ENCODE peak calls at places on chromosomes 11 and 22, in ten cellular contexts. X is pancreas; A is H54; C is EH; L is AG09309; H is activated CD8-positive, alpha-beta memory T cell treated with anti-CD3 and anti-CD28 coated beads for 1 hour; E is MCF 10A; Y is AG08396; B is stimulated activated naive CD4-positive, alpha-beta T cell treated with Interleukin-2 at 50 U/mL for 16 hours; Z is nephron progenitor cell. W is an unnamed sample.

GRCh38 chr11:46338988-46339666 is 8.1 kb upstream of the DGKZ start:
- DNase-seq in X (peak), A (peak), C (peak), L (no peak), H (no peak), E (no peak), Y (no peak), B (no peak), Z (peak), W (no peak)

GRCh38 chr11:117535201-117535869 is 207.7 kb downstream of the CEP164 start:
- DNase-seq in X (peak), A (no peak), C (no peak), L (no peak), H (no peak), E (no peak), Y (no peak), B (no peak), Z (no peak), W (peak)

GRCh38 chr11:332651-333480 is 12.2 kb upstream of the IFITM3 start:
- DNase-seq in X (no peak), A (no peak), C (no peak), L (no peak), H (no peak), E (no peak), Y (no peak), B (no peak), Z (no peak), W (no peak)

GRCh38 chr11:72202571-72202970 is 10.6 kb downstream of the FOLR1 start:
- DNase-seq in X (no peak), A (no peak), C (no peak), L (no peak), H (no peak), E (no peak), Y (no peak), B (no peak), Z (no peak), W (no peak)

GRCh38 chr22:37752189-37753061 is 55.3 kb upstream of the GCAT start:
- DNase-seq in X (peak), A (peak), C (peak), L (peak), H (no peak), E (peak), Y (peak), B (no peak), Z (no peak), W (peak)

GRCh38 chr11:23078289-23078971 is 218.2 kb upstream of the CCDC179 start:
- DNase-seq in X (no peak), A (no peak), C (peak), L (no peak), H (no peak), E (no peak), Y (no peak), B (no peak), Z (no peak), W (no peak)

GRCh38 chr11:18010977-18011586 is 1.8 kb downstream of the SERGEF start:
- DNase-seq in X (no peak), A (no peak), C (no peak), L (no peak), H (no peak), E (no peak), Y (no peak), B (no peak), Z (no peak), W (no peak)

GRCh38 chr11:118623291-118623655 is 15.9 kb downstream of the PHLDB1 start:
- DNase-seq in X (no peak), A (no peak), C (peak), L (no peak), H (no peak), E (peak), Y (peak), B (no peak), Z (no peak), W (no peak)

W was measured in small intestine.